ENCODE peak calls at places on chromosomes 5 and 9, in seven cellular contexts. S, Q, G, Y, F, K and M are unnamed samples.

GRCh38 chr9:124794902-124795491 is 18.1 kb downstream of the OLFML2A start:
- DNase-seq in Q (no peak), G (no peak), S (no peak), K (no peak), F (no peak), Y (peak), M (no peak)

GRCh38 chr5:62268239-62268638 is 37.8 kb upstream of the KIF2A start:
- DNase-seq in Y (peak), G (no peak), K (no peak), Q (no peak), S (no peak), F (no peak), M (no peak)

GRCh38 chr5:146072595-146072994 is 32.8 kb downstream of the PLAC8L1 start:
- DNase-seq in Q (no peak), G (no peak), F (no peak), Y (no peak), K (no peak), S (no peak), M (no peak)

GRCh38 chr5:171363846-171364245 is 23.8 kb upstream of the NPM1 start:
- DNase-seq in F (no peak), S (no peak), G (no peak), Q (no peak), K (no peak), Y (no peak), M (no peak)

GRCh38 chr9:69174645-69175487 is 789 bp downstream of the TJP2 start:
- DNase-seq in F (no peak), Y (no peak), K (peak), G (peak), Q (peak), S (peak), M (peak)

GRCh38 chr5:89090021-89090420 is 207.0 kb upstream of the MEF2C start:
- DNase-seq in G (no peak), K (no peak), Q (no peak), Y (no peak), F (no peak), S (no peak), M (no peak)

GRCh38 chr9:6551126-6551525 is 94.4 kb downstream of the GLDC start:
- DNase-seq in Q (no peak), F (no peak), S (no peak), K (no peak), G (no peak), Y (no peak), M (no peak)

GRCh38 chr5:38556599-38557308 is at the start of gene LIFR:
- DNase-seq in K (peak), Y (peak), Q (peak), S (peak), F (peak), G (peak), M (peak)

GRCh38 chr5:160638141-160638742 is 213.8 kb downstream of the ATP10B start:
- DNase-seq in F (no peak), Y (no peak), S (no peak), K (no peak), G (no peak), Q (no peak), M (no peak)

GRCh38 chr9:73042155-73042554 is 89.3 kb upstream of the ALDH1A1 start:
- DNase-seq in Q (no peak), Y (no peak), S (no peak), F (no peak), G (no peak), K (no peak), M (no peak)

GRCh38 chr5:132883261-132883834 is 9.9 kb downstream of the LEAP2 start:
- DNase-seq in S (peak), K (peak), G (peak), Y (peak), Q (peak), F (no peak), M (peak)

GRCh38 chr9:130770679-130771442 is 64.2 kb upstream of the ABL1 start:
- DNase-seq in F (no peak), Y (peak), Q (no peak), K (no peak), S (no peak), G (peak), M (no peak)

GRCh38 chr5:32542216-32543059 is 42.9 kb upstream of the SUB1 start:
- DNase-seq in G (peak), S (no peak), Y (no peak), K (no peak), F (no peak), Q (no peak), M (no peak)

GRCh38 chr5:1725641-1726468 is 73.8 kb downstream of the MRPL36 start:
- DNase-seq in K (peak), F (no peak), G (no peak), S (no peak), Q (no peak), Y (no peak), M (no peak)

GRCh38 chr5:166713281-166713680 is 1578.2 kb upstream of the WWC1 start:
- DNase-seq in S (no peak), K (no peak), G (no peak), F (no peak), Q (no peak), Y (no peak), M (no peak)

GRCh38 chr5:57447656-57448055 is 35.0 kb downstream of the ACTBL2 start:
- DNase-seq in Y (no peak), S (no peak), F (no peak), G (peak), Q (no peak), K (no peak), M (no peak)

GRCh38 chr9:120730661-120731514 is 16.6 kb upstream of the MEGF9 start:
- DNase-seq in Q (no peak), Y (no peak), F (no peak), S (no peak), G (peak), K (no peak), M (peak)

GRCh38 chr9:93009337-93010015 is 49.0 kb upstream of the SUSD3 start:
- DNase-seq in Q (no peak), K (no peak), F (no peak), S (no peak), G (no peak), Y (no peak), M (no peak)

GRCh38 chr9:119761737-119762136 is 392.5 kb upstream of the BRINP1 start:
- DNase-seq in Q (no peak), K (no peak), F (no peak), S (no peak), Y (no peak), G (no peak), M (no peak)

GRCh38 chr5:172545291-172545761 is 91.0 kb upstream of the SH3PXD2B start:
- DNase-seq in Q (peak), G (no peak), S (no peak), K (peak), F (no peak), Y (no peak), M (no peak)

GRCh38 chr9:4070266-4070665 is 229.6 kb downstream of the GLIS3 start:
- DNase-seq in S (no peak), K (no peak), Y (no peak), G (no peak), F (no peak), Q (no peak), M (no peak)

GRCh38 chr9:96875460-96876142 is 21.3 kb upstream of the ZNF782 start:
- DNase-seq in G (peak), S (peak), Y (peak), F (no peak), K (no peak), Q (no peak), M (peak)

GRCh38 chr9:82447343-82447742 is 458.8 kb downstream of the SPATA31D1 start:
- DNase-seq in S (no peak), G (no peak), Y (no peak), Q (no peak), K (no peak), F (no peak), M (no peak)

GRCh38 chr5:170248172-170248571 is 15.4 kb downstream of the C5orf58 start:
- DNase-seq in F (no peak), K (no peak), S (no peak), Y (no peak), Q (no peak), G (no peak), M (no peak)

GRCh38 chr9:113737414-113738271 is 138.5 kb upstream of the ZNF618 start:
- DNase-seq in K (no peak), Q (peak), Y (peak), G (peak), F (no peak), S (peak), M (peak)

GRCh38 chr9:8660383-8660782 is 860.8 kb upstream of the DMAC1 start:
- DNase-seq in K (peak), S (peak), G (no peak), Q (peak), Y (no peak), F (peak), M (peak)

GRCh38 chr9:115399026-115399425 is 281.1 kb upstream of the TNC start:
- DNase-seq in S (no peak), K (no peak), F (no peak), Q (no peak), G (no peak), Y (no peak), M (no peak)

GRCh38 chr9:109477269-109478203 is 20.6 kb downstream of the PTPN3 start:
- DNase-seq in F (no peak), K (no peak), Y (peak), Q (no peak), S (no peak), G (no peak), M (no peak)

GRCh38 chr9:8869812-8870211 is 1070.2 kb upstream of the DMAC1 start:
- DNase-seq in K (no peak), Q (no peak), G (no peak), F (no peak), Y (no peak), S (no peak), M (no peak)

GRCh38 chr9:92392690-92393089 is 11.7 kb downstream of the OGN start:
- DNase-seq in F (no peak), G (peak), K (no peak), Q (no peak), S (no peak), Y (no peak), M (no peak)

GRCh38 chr5:44809956-44810276 is 1.2 kb downstream of the MRPS30 start:
- DNase-seq in K (no peak), Q (no peak), S (no peak), G (no peak), Y (no peak), F (no peak), M (no peak)

GRCh38 chr5:44808435-44809214 is at the start of gene MRPS30:
- DNase-seq in F (peak), K (peak), G (peak), Q (peak), Y (peak), S (peak), M (peak)

GRCh38 chr5:44814761-44815160 is 6.0 kb downstream of the MRPS30 start:
- DNase-seq in F (no peak), G (no peak), Q (no peak), Y (no peak), K (no peak), S (no peak), M (no peak)

GRCh38 chr5:44807269-44807668 is 1.5 kb upstream of the MRPS30 start:
- DNase-seq in F (no peak), K (no peak), G (no peak), S (no peak), Q (no peak), Y (no peak), M (no peak)

DNA sequence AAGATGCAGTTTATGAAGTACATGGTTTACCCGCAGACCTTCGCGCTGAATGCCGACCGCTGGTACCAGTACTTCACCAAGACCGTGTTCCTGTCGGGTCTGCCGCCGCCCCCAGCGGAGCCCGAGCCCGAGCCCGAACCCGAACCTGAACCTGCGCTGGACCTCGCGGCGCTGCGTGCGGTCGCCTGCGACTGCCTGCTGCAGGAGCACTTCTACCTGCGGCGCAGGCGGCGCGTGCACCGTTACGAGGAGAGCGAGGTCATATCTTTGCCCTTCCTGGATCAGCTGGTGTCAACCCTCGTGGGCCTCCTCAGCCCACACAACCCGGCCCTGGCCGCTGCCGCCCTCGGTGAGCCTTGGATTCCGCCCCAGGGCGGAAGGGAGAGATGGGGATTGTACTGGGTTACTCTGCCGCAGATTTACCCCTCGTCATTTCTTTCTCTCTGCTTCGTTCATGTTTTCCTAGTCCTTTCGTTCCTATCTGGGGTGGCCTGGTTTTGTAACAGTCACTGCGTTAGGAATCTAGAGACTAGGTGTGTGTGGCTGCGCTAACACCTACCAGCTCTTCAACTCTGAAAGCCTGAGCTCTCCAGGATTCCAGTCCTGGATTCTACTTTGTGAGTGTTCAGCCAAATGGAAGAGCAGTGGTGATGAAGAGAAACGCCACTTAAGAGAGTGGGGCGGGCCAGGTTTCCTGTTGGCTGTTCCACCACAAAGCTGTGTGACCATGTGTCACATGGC is 638 bp downstream of the MRPS30 start:
- DNase-seq in Y (peak), F (peak), Q (peak), G (peak), S (peak), K (peak), M (peak)
- TF ChIP-seq POLR2A in Y (no peak), F (no peak), Q (no peak), G (peak), S (no peak), K (no peak), M (no peak)

DNA sequence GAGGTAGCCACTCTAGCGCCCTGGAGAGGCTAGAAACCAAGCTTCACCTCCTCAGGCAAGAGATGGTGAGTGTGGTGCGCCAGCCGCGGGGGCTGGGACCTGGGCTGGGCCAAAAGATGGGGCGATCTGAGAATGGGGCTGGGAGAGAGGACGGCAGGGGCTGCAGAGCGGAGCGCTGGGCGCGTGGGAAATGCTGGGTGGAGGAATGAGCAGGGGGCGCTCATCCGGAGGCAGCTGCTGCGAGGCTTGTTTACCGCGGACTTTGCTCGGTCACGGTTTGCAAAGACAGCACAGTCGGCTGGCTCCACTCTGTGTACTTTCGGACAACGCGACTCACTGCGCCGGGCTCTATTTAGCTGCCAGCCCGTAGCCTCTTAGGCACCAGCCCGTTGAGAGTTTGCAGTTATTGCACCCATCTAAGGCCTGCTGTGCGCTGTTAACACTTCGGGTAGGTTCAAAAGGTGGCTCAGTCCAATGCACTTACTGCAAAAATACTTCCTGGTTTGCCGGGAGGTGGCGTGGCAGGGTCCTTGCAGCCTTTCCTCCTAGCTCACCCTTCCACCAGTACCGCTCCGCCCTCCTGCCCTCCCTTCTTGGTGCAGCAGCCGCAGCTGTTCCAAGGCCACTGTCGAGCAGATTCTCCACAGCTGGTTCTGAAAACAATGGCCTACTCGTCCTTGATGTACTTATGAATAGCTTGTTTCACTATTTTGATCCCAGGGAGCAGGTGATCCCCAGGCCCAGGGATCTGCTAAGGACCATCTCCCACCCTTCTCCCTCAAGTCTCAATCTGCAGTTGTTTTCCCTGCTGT is 1.3 kb downstream of the LURAP1L start:
- DNase-seq in S (peak), Q (peak), G (peak), Y (peak), K (peak), F (peak), M (peak)
- TF ChIP-seq POLR2A in S (peak), Q (no peak), G (peak), Y (peak), K (no peak), F (no peak), M (no peak)

GRCh38 chr9:91192785-91193657 is 168.7 kb downstream of the AUH start:
- DNase-seq in F (peak), K (peak), Q (peak), G (peak), S (peak), Y (peak), M (peak)
- TF ChIP-seq POLR2A in F (peak), K (no peak), Q (no peak), G (peak), S (peak), Y (no peak), M (no peak)

GRCh38 chr5:137216976-137217598 is 282.0 kb downstream of the SPOCK1 start:
- DNase-seq in G (no peak), Q (no peak), S (no peak), Y (no peak), F (no peak), K (no peak), M (no peak)
- TF ChIP-seq POLR2A in G (no peak), Q (no peak), S (no peak), Y (no peak), F (no peak), K (no peak), M (no peak)

GRCh38 chr9:122848256-122848943 is 20.0 kb upstream of the PDCL start:
- DNase-seq in G (no peak), K (no peak), F (no peak), S (no peak), Y (no peak), Q (no peak), M (no peak)
- TF ChIP-seq POLR2A in G (no peak), K (no peak), F (no peak), S (no peak), Y (no peak), Q (no peak), M (no peak)

DNA sequence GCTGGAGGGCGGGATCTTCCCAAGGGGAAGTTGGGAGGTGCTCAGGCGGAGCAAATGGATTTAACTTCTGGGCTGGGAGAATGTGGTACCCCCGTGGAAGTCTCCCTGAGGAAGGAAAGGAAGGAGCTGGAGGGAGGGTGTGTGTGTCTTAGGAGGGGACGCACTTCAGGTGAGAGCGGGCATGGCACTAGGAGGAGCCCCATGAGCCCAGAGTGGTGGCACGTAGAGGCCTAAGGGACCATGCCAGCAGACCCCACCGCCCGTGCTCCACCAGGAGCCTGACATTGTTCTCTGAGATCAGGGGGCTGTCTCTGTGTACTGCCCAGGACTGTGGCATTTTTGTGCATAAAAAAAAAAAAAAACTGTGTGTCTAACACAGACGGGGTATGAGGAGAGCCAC is 18.6 kb upstream of the AHRR start:
- DNase-seq in Y (no peak), F (no peak), S (no peak), Q (no peak), G (no peak), K (peak), M (no peak)
- TF ChIP-seq POLR2A in Y (no peak), F (no peak), S (no peak), Q (no peak), G (no peak), K (no peak), M (no peak)